ENCODE peak calls at places on chromosome 5, in six cellular contexts. N is EL; S is M059J; T is stimulated activated CD4-positive, alpha-beta T cell treated with anti-CD3 and anti-CD28 coated beads, Interleukin-1b, Interleukin-23, amount 100 ng/mL, for 24 hours; X is stimulated activated effector memory CD8-positive, alpha-beta T cell treated with anti-CD3 and anti-CD28 coated beads, Interleukin-12 subunit alpha, Interleukin-12 subunit beta, amount 100 ng/mL, for 72 hours; P is cerebellar cortex. L is an unnamed sample.

GRCh38 chr5:15480436-15480835 is 19.5 kb upstream of the FBXL7 start:
- DNase-seq in N (no peak), S (no peak), T (no peak), X (no peak), P (no peak), L (no peak)

GRCh38 chr5:60163762-60164161 is 270.2 kb upstream of the PDE4D start:
- DNase-seq in N (peak), S (peak), T (no peak), X (no peak), P (no peak), L (no peak)

GRCh38 chr5:75463726-75464125 is 47.7 kb downstream of the CERT1 start:
- DNase-seq in N (no peak), S (no peak), T (no peak), X (no peak), P (peak), L (no peak)

GRCh38 chr5:14165375-14166091 is 22.4 kb downstream of the TRIO start:
- DNase-seq in N (peak), S (peak), T (no peak), X (no peak), P (no peak), L (no peak)

GRCh38 chr5:154482528-154483449 is 4.8 kb upstream of the HAND1 start:
- DNase-seq in N (no peak), S (no peak), T (no peak), X (no peak), P (no peak), L (no peak)

GRCh38 chr5:139694556-139695182 is 46.5 kb downstream of the CXXC5 start:
- DNase-seq in N (peak), S (peak), T (no peak), X (no peak), P (no peak), L (no peak)

GRCh38 chr5:5487961-5488360 is 65.5 kb downstream of the ICE1 start:
- DNase-seq in N (no peak), S (no peak), T (no peak), X (no peak), P (no peak), L (no peak)

GRCh38 chr5:132476853-132477729 is 13.5 kb downstream of the IRF1 start:
- DNase-seq in N (no peak), S (no peak), T (no peak), X (no peak), P (no peak), L (no peak)

GRCh38 chr5:180689071-180689694 is 39.8 kb upstream of the FLT4 start:
- DNase-seq in N (no peak), S (no peak), T (no peak), X (peak), P (no peak), L (no peak)

GRCh38 chr5:87127956-87128687 is 139.6 kb upstream of the RASA1 start:
- DNase-seq in N (peak), S (peak), T (no peak), X (no peak), P (no peak), L (no peak)

GRCh38 chr5:139148306-139148705 is 49.9 kb downstream of the SIL1 start:
- DNase-seq in N (no peak), S (no peak), T (no peak), X (no peak), P (no peak), L (no peak)

GRCh38 chr5:169385636-169386035 is 84.7 kb upstream of the SLIT3 start:
- DNase-seq in N (no peak), S (no peak), T (no peak), X (no peak), P (no peak), L (no peak)

GRCh38 chr5:67676863-67677262 is 480.3 kb upstream of the CD180 start:
- DNase-seq in N (no peak), S (no peak), T (no peak), X (no peak), P (no peak), L (no peak)

GRCh38 chr5:132883261-132883834 is 9.9 kb downstream of the LEAP2 start:
- DNase-seq in N (peak), S (peak), T (no peak), X (no peak), P (peak), L (no peak)

GRCh38 chr5:58927174-58927573 is 344.3 kb downstream of the RAB3C start:
- DNase-seq in N (no peak), S (no peak), T (no peak), X (no peak), P (no peak), L (no peak)

GRCh38 chr5:157538311-157538710 is 37.3 kb downstream of the ADAM19 start:
- DNase-seq in N (no peak), S (no peak), T (no peak), X (no peak), P (peak), L (no peak)

GRCh38 chr5:40497573-40497972 is 182.1 kb upstream of the PTGER4 start:
- DNase-seq in N (peak), S (peak), T (no peak), X (no peak), P (no peak), L (no peak)

GRCh38 chr5:113489299-113489698 is 1.0 kb upstream of the MCC start:
- DNase-seq in N (peak), S (peak), T (no peak), X (no peak), P (no peak), L (no peak)

GRCh38 chr5:56148453-56148971 is 84.6 kb downstream of the ANKRD55 start:
- DNase-seq in N (no peak), S (no peak), T (no peak), X (peak), P (no peak), L (no peak)

GRCh38 chr5:150600951-150601773 is 39.3 kb upstream of the SYNPO start:
- DNase-seq in N (no peak), S (no peak), T (no peak), X (no peak), P (no peak), L (no peak)

GRCh38 chr5:61327761-61328753 is 4.0 kb upstream of the ZSWIM6 start:
- DNase-seq in N (peak), S (peak), T (no peak), X (peak), P (no peak), L (no peak)

GRCh38 chr5:105573575-105573974 is 2011.0 kb upstream of the NUDT12 start:
- DNase-seq in N (no peak), S (no peak), T (no peak), X (no peak), P (no peak), L (no peak)

GRCh38 chr5:142826741-142827492 is 56.7 kb downstream of the ARHGAP26 start:
- DNase-seq in N (peak), S (peak), T (no peak), X (peak), P (no peak), L (no peak)

GRCh38 chr5:146052780-146053179 is 52.6 kb downstream of the PLAC8L1 start:
- DNase-seq in N (no peak), S (no peak), T (no peak), X (no peak), P (no peak), L (no peak)

GRCh38 chr5:159708090-159708489 is 208.2 kb upstream of the ADRA1B start:
- DNase-seq in N (no peak), S (no peak), T (no peak), X (no peak), P (no peak), L (no peak)

GRCh38 chr5:40599676-40600075 is 80.0 kb upstream of the PTGER4 start:
- DNase-seq in N (no peak), S (no peak), T (no peak), X (no peak), P (no peak), L (no peak)

GRCh38 chr5:179549973-179550510 is 312 bp upstream of the RUFY1 start:
- DNase-seq in N (no peak), S (no peak), T (peak), X (no peak), P (peak), L (no peak)

GRCh38 chr5:103375356-103375755 is 116.8 kb downstream of the MACIR start:
- DNase-seq in N (peak), S (peak), T (no peak), X (no peak), P (no peak), L (no peak)

GRCh38 chr5:150410524-150411244 is 2.0 kb downstream of the CD74 start:
- DNase-seq in N (peak), S (peak), T (peak), X (peak), P (peak), L (no peak)

GRCh38 chr5:115895821-115896220 is 54.1 kb downstream of the AP3S1 start:
- DNase-seq in N (peak), S (peak), T (no peak), X (no peak), P (no peak), L (no peak)

GRCh38 chr5:154970759-154971158 is 29.9 kb downstream of the MRPL22 start:
- DNase-seq in N (peak), S (peak), T (no peak), X (no peak), P (no peak), L (no peak)

GRCh38 chr5:168939131-168939530 is 360.0 kb upstream of the PANK3 start:
- DNase-seq in N (no peak), S (no peak), T (no peak), X (no peak), P (no peak), L (no peak)

GRCh38 chr5:10289991-10290390 is 17.7 kb downstream of the CMBL start:
- DNase-seq in N (no peak), S (no peak), T (no peak), X (no peak), P (no peak), L (no peak)

GRCh38 chr5:9782806-9783560 is 152.8 kb upstream of the TAS2R1 start:
- DNase-seq in N (peak), S (peak), T (no peak), X (no peak), P (no peak), L (peak)

GRCh38 chr5:91443028-91443427 is 59.9 kb upstream of the ARRDC3 start:
- DNase-seq in N (peak), S (peak), T (no peak), X (no peak), P (no peak), L (no peak)

GRCh38 chr5:107380654-107381053 is 290.1 kb downstream of the EFNA5 start:
- DNase-seq in N (no peak), S (no peak), T (no peak), X (no peak), P (no peak), L (no peak)

GRCh38 chr5:72619677-72620076 is 112.5 kb upstream of the ZNF366 start:
- DNase-seq in N (no peak), S (no peak), T (no peak), X (no peak), P (no peak), L (no peak)